ENCODE peak calls at places on chromosomes 5 and 9, in ten cellular contexts. One of them, this sample, is unnamed.

GRCh38 chr9:130537346-130538050 is 41.9 kb upstream of the FUBP3 start:
- DNase-seq in ovary: no peak
- DNase-seq in gastrocnemius medialis: no peak
- DNase-seq in HepG2: no peak
- DNase-seq in Peyer's patch: no peak
- DNase-seq in spleen: peak
- DNase-seq in uterus: peak
- DNase-seq in sigmoid colon: no peak
- DNase-seq in endothelial cell of umbilical vein: peak
- DNase-seq in stomach: no peak
- DNase-seq in this sample: no peak

GRCh38 chr5:140725799-140726471 is 25.7 kb downstream of the ZMAT2 start:
- DNase-seq in ovary: peak
- DNase-seq in uterus: peak
- DNase-seq in sigmoid colon: peak
- DNase-seq in stomach: peak
- DNase-seq in gastrocnemius medialis: no peak
- DNase-seq in HepG2: peak
- DNase-seq in Peyer's patch: no peak
- DNase-seq in spleen: no peak
- DNase-seq in endothelial cell of umbilical vein: peak
- DNase-seq in this sample: no peak

GRCh38 chr5:2181164-2181956 is 298.6 kb upstream of the IRX4 start:
- DNase-seq in HepG2: no peak
- DNase-seq in spleen: no peak
- DNase-seq in ovary: no peak
- DNase-seq in stomach: no peak
- DNase-seq in uterus: no peak
- DNase-seq in Peyer's patch: no peak
- DNase-seq in gastrocnemius medialis: no peak
- DNase-seq in endothelial cell of umbilical vein: no peak
- DNase-seq in sigmoid colon: no peak
- DNase-seq in this sample: no peak

GRCh38 chr9:98074119-98074990 is 17.8 kb downstream of the NANS start:
- DNase-seq in ovary: peak
- DNase-seq in Peyer's patch: peak
- DNase-seq in HepG2: peak
- DNase-seq in gastrocnemius medialis: peak
- DNase-seq in uterus: peak
- DNase-seq in sigmoid colon: no peak
- DNase-seq in stomach: peak
- DNase-seq in spleen: peak
- DNase-seq in endothelial cell of umbilical vein: peak
- DNase-seq in this sample: no peak

GRCh38 chr5:72402959-72403628 is 82.9 kb downstream of the PTCD2 start:
- DNase-seq in Peyer's patch: no peak
- DNase-seq in ovary: no peak
- DNase-seq in HepG2: no peak
- DNase-seq in spleen: no peak
- DNase-seq in gastrocnemius medialis: no peak
- DNase-seq in uterus: peak
- DNase-seq in sigmoid colon: no peak
- DNase-seq in stomach: peak
- DNase-seq in endothelial cell of umbilical vein: peak
- DNase-seq in this sample: no peak

GRCh38 chr9:92686954-92687353 is 17.0 kb upstream of the IPPK start:
- DNase-seq in uterus: no peak
- DNase-seq in stomach: no peak
- DNase-seq in ovary: no peak
- DNase-seq in sigmoid colon: no peak
- DNase-seq in spleen: no peak
- DNase-seq in gastrocnemius medialis: no peak
- DNase-seq in endothelial cell of umbilical vein: no peak
- DNase-seq in Peyer's patch: no peak
- DNase-seq in HepG2: peak
- DNase-seq in this sample: no peak

GRCh38 chr9:6567140-6567591 is 78.4 kb downstream of the GLDC start:
- DNase-seq in ovary: no peak
- DNase-seq in sigmoid colon: no peak
- DNase-seq in Peyer's patch: no peak
- DNase-seq in spleen: no peak
- DNase-seq in endothelial cell of umbilical vein: peak
- DNase-seq in HepG2: no peak
- DNase-seq in stomach: no peak
- DNase-seq in gastrocnemius medialis: no peak
- DNase-seq in uterus: no peak
- DNase-seq in this sample: no peak

GRCh38 chr9:35661756-35662350 is 3.1 kb downstream of the ARHGEF39 start:
- DNase-seq in Peyer's patch: peak
- DNase-seq in sigmoid colon: no peak
- DNase-seq in uterus: no peak
- DNase-seq in gastrocnemius medialis: no peak
- DNase-seq in ovary: no peak
- DNase-seq in endothelial cell of umbilical vein: no peak
- DNase-seq in spleen: no peak
- DNase-seq in HepG2: peak
- DNase-seq in stomach: no peak
- DNase-seq in this sample: no peak

GRCh38 chr5:53438486-53439472 is 41.6 kb upstream of the FST start:
- DNase-seq in spleen: no peak
- DNase-seq in gastrocnemius medialis: no peak
- DNase-seq in stomach: no peak
- DNase-seq in sigmoid colon: no peak
- DNase-seq in endothelial cell of umbilical vein: no peak
- DNase-seq in uterus: no peak
- DNase-seq in Peyer's patch: no peak
- DNase-seq in ovary: no peak
- DNase-seq in HepG2: no peak
- DNase-seq in this sample: no peak

GRCh38 chr5:93578179-93578812 is 2.7 kb downstream of the NR2F1-AS1 start:
- DNase-seq in Peyer's patch: no peak
- DNase-seq in HepG2: no peak
- DNase-seq in stomach: no peak
- DNase-seq in gastrocnemius medialis: no peak
- DNase-seq in spleen: no peak
- DNase-seq in uterus: no peak
- DNase-seq in endothelial cell of umbilical vein: no peak
- DNase-seq in sigmoid colon: no peak
- DNase-seq in ovary: no peak
- DNase-seq in this sample: no peak

GRCh38 chr9:42275141-42275540 is 91.7 kb downstream of the SPATA31A6 start:
- DNase-seq in spleen: no peak
- DNase-seq in sigmoid colon: no peak
- DNase-seq in endothelial cell of umbilical vein: no peak
- DNase-seq in Peyer's patch: no peak
- DNase-seq in uterus: no peak
- DNase-seq in gastrocnemius medialis: no peak
- DNase-seq in ovary: no peak
- DNase-seq in HepG2: no peak
- DNase-seq in stomach: no peak
- DNase-seq in this sample: no peak

GRCh38 chr9:4515958-4516375 is 25.7 kb downstream of the SLC1A1 start:
- DNase-seq in ovary: no peak
- DNase-seq in Peyer's patch: no peak
- DNase-seq in sigmoid colon: peak
- DNase-seq in HepG2: no peak
- DNase-seq in stomach: no peak
- DNase-seq in gastrocnemius medialis: no peak
- DNase-seq in spleen: no peak
- DNase-seq in endothelial cell of umbilical vein: no peak
- DNase-seq in uterus: no peak
- DNase-seq in this sample: no peak

GRCh38 chr5:135391123-135391868 is 7.7 kb downstream of the MACROH2A1 start:
- DNase-seq in spleen: no peak
- DNase-seq in ovary: no peak
- DNase-seq in stomach: no peak
- DNase-seq in gastrocnemius medialis: no peak
- DNase-seq in endothelial cell of umbilical vein: no peak
- DNase-seq in HepG2: peak
- DNase-seq in uterus: no peak
- DNase-seq in Peyer's patch: no peak
- DNase-seq in sigmoid colon: no peak
- DNase-seq in this sample: no peak

GRCh38 chr9:97980479-97980803 is 2.7 kb upstream of the ANP32B start:
- DNase-seq in endothelial cell of umbilical vein: no peak
- DNase-seq in stomach: no peak
- DNase-seq in gastrocnemius medialis: peak
- DNase-seq in ovary: no peak
- DNase-seq in sigmoid colon: peak
- DNase-seq in uterus: peak
- DNase-seq in spleen: no peak
- DNase-seq in Peyer's patch: no peak
- DNase-seq in HepG2: no peak
- DNase-seq in this sample: no peak

GRCh38 chr5:131997727-131998117 is 13.7 kb downstream of the ACSL6 start:
- DNase-seq in Peyer's patch: no peak
- DNase-seq in stomach: no peak
- DNase-seq in endothelial cell of umbilical vein: no peak
- DNase-seq in spleen: peak
- DNase-seq in sigmoid colon: no peak
- DNase-seq in ovary: no peak
- DNase-seq in uterus: no peak
- DNase-seq in gastrocnemius medialis: no peak
- DNase-seq in HepG2: no peak
- DNase-seq in this sample: no peak

GRCh38 chr5:17910318-17910717 is 276.1 kb downstream of the TAF11L14 start:
- DNase-seq in uterus: no peak
- DNase-seq in endothelial cell of umbilical vein: peak
- DNase-seq in ovary: no peak
- DNase-seq in stomach: no peak
- DNase-seq in HepG2: no peak
- DNase-seq in spleen: no peak
- DNase-seq in gastrocnemius medialis: no peak
- DNase-seq in sigmoid colon: no peak
- DNase-seq in Peyer's patch: no peak
- DNase-seq in this sample: no peak

GRCh38 chr5:154321546-154321945 is 124.3 kb upstream of the SAP30L start:
- DNase-seq in Peyer's patch: no peak
- DNase-seq in ovary: no peak
- DNase-seq in HepG2: no peak
- DNase-seq in uterus: no peak
- DNase-seq in gastrocnemius medialis: no peak
- DNase-seq in endothelial cell of umbilical vein: no peak
- DNase-seq in stomach: no peak
- DNase-seq in spleen: no peak
- DNase-seq in sigmoid colon: no peak
- DNase-seq in this sample: no peak

GRCh38 chr5:59943721-59944120 is 50.2 kb upstream of the PDE4D start:
- DNase-seq in HepG2: no peak
- DNase-seq in uterus: no peak
- DNase-seq in sigmoid colon: no peak
- DNase-seq in Peyer's patch: no peak
- DNase-seq in endothelial cell of umbilical vein: no peak
- DNase-seq in stomach: no peak
- DNase-seq in spleen: no peak
- DNase-seq in ovary: no peak
- DNase-seq in gastrocnemius medialis: no peak
- DNase-seq in this sample: no peak

GRCh38 chr9:682633-683508 is 158.6 kb upstream of the DMRT1 start:
- DNase-seq in uterus: no peak
- DNase-seq in endothelial cell of umbilical vein: peak
- DNase-seq in HepG2: peak
- DNase-seq in Peyer's patch: no peak
- DNase-seq in spleen: no peak
- DNase-seq in gastrocnemius medialis: no peak
- DNase-seq in ovary: no peak
- DNase-seq in stomach: peak
- DNase-seq in sigmoid colon: no peak
- DNase-seq in this sample: no peak
- TF ChIP-seq POLR2A in uterus: no peak
- TF ChIP-seq POLR2A in endothelial cell of umbilical vein: no peak
- TF ChIP-seq POLR2A in HepG2: peak
- TF ChIP-seq POLR2A in Peyer's patch: no peak
- TF ChIP-seq POLR2A in spleen: no peak
- TF ChIP-seq POLR2A in gastrocnemius medialis: no peak
- TF ChIP-seq POLR2A in ovary: no peak
- TF ChIP-seq POLR2A in stomach: no peak
- TF ChIP-seq POLR2A in sigmoid colon: no peak
- TF ChIP-seq POLR2A in this sample: no peak

GRCh38 chr5:39422886-39423285 is 1.9 kb downstream of the DAB2 start:
- DNase-seq in sigmoid colon: no peak
- DNase-seq in uterus: no peak
- DNase-seq in ovary: no peak
- DNase-seq in stomach: no peak
- DNase-seq in spleen: no peak
- DNase-seq in gastrocnemius medialis: no peak
- DNase-seq in Peyer's patch: no peak
- DNase-seq in HepG2: peak
- DNase-seq in endothelial cell of umbilical vein: peak
- DNase-seq in this sample: no peak
- H3K4me3 ChIP-seq in sigmoid colon: peak
- H3K4me3 ChIP-seq in uterus: no peak
- H3K4me3 ChIP-seq in ovary: no peak
- H3K4me3 ChIP-seq in stomach: peak
- H3K4me3 ChIP-seq in spleen: peak
- H3K4me3 ChIP-seq in gastrocnemius medialis: peak
- H3K4me3 ChIP-seq in Peyer's patch: no peak
- H3K4me3 ChIP-seq in HepG2: peak
- H3K4me3 ChIP-seq in endothelial cell of umbilical vein: peak
- H3K4me3 ChIP-seq in this sample: peak

GRCh38 chr9:121765021-121765950 is 113.9 kb downstream of the DAB2IP start:
- DNase-seq in spleen: no peak
- DNase-seq in gastrocnemius medialis: no peak
- DNase-seq in ovary: peak
- DNase-seq in stomach: peak
- DNase-seq in uterus: peak
- DNase-seq in Peyer's patch: no peak
- DNase-seq in endothelial cell of umbilical vein: peak
- DNase-seq in HepG2: peak
- DNase-seq in sigmoid colon: peak
- DNase-seq in this sample: no peak
- H3K27ac ChIP-seq in spleen: peak
- H3K27ac ChIP-seq in gastrocnemius medialis: peak
- H3K27ac ChIP-seq in ovary: peak
- H3K27ac ChIP-seq in stomach: peak
- H3K27ac ChIP-seq in uterus: peak
- H3K27ac ChIP-seq in Peyer's patch: peak
- H3K27ac ChIP-seq in endothelial cell of umbilical vein: peak
- H3K27ac ChIP-seq in HepG2: peak
- H3K27ac ChIP-seq in sigmoid colon: peak
- H3K27ac ChIP-seq in this sample: peak

DNA sequence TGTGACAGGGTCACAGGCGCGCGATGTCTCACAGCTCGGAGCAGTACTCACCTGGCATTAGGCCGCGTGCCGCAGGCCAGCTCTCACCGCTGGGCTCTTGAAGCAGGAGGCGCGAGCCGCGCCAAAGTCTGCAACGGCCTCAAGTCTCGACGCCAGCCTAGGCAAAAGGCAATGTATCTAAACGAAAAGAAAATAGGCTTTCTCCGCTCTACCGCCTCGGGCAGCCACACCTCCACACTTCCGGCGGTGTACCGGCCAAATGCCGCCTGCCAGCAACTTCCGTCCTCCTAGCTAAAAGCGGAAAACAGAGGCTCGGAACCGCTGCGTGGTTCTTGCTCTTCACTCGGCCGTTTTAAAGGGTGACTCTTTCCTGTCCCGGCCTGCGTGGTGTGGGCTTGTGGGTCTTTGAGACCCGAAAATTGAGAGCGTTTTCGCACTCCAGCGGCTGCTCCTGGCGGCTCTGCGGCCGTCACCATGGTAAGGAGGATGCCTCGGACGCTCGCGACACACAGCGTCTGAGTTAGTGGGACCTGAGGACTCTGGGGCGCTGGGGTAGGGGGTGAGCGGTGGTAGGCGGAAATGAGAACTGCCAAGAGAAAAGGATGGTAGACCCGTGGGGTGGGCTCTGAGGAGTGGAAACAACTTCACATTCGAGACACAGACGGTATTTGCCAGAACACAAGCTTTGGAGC is at the start of the genes GFM2 and NSA2:
- DNase-seq in HepG2: peak
- DNase-seq in stomach: peak
- DNase-seq in endothelial cell of umbilical vein: peak
- DNase-seq in Peyer's patch: peak
- DNase-seq in sigmoid colon: peak
- DNase-seq in uterus: peak
- DNase-seq in ovary: peak
- DNase-seq in gastrocnemius medialis: peak
- DNase-seq in spleen: peak
- DNase-seq in this sample: peak
- TF ChIP-seq POLR2A in HepG2: peak
- TF ChIP-seq POLR2A in stomach: no peak
- TF ChIP-seq POLR2A in endothelial cell of umbilical vein: peak
- TF ChIP-seq POLR2A in Peyer's patch: peak
- TF ChIP-seq POLR2A in sigmoid colon: no peak
- TF ChIP-seq POLR2A in uterus: peak
- TF ChIP-seq POLR2A in ovary: peak
- TF ChIP-seq POLR2A in gastrocnemius medialis: peak
- TF ChIP-seq POLR2A in spleen: no peak
- TF ChIP-seq POLR2A in this sample: no peak

This sample was measured in esophagus squamous epithelium.